ENCODE peak calls at places on chromosome 15, in five cellular contexts. P is sigmoid colon, C is psoas muscle, Y is gastrocnemius medialis, N is stomach. K is an unnamed sample.

GRCh38 chr15:48389701-48390143 is 58.5 kb downstream of the DUT start:
- DNase-seq in P (peak), C (no peak), Y (no peak), N (no peak), K (no peak)

GRCh38 chr15:42084465-42085235 is 9.7 kb downstream of the PLA2G4D start:
- DNase-seq in P (no peak), C (peak), Y (peak), N (peak), K (peak)

GRCh38 chr15:83470895-83471294 is 23.8 kb downstream of the SH3GL3 start:
- DNase-seq in P (no peak), C (no peak), Y (no peak), N (no peak), K (no peak)

GRCh38 chr15:68812596-68813548 is 7.8 kb downstream of the ANP32A start:
- DNase-seq in P (peak), C (no peak), Y (no peak), N (no peak), K (no peak)

GRCh38 chr15:50145451-50145872 is 26.4 kb upstream of the ATP8B4 start:
- DNase-seq in P (no peak), C (no peak), Y (no peak), N (no peak), K (no peak)

GRCh38 chr15:61091229-61091628 is 137.9 kb downstream of the RORA start:
- DNase-seq in P (no peak), C (no peak), Y (no peak), N (no peak), K (no peak)

GRCh38 chr15:31245135-31245689 is 81.4 kb upstream of the KLF13 start:
- DNase-seq in P (peak), C (no peak), Y (no peak), N (no peak), K (peak)

GRCh38 chr15:85865070-85865684 is 70.5 kb upstream of the KLHL25 start:
- DNase-seq in P (no peak), C (peak), Y (no peak), N (no peak), K (no peak)

GRCh38 chr15:67051088-67051659 is 14.2 kb upstream of the SMAD3 start:
- DNase-seq in P (no peak), C (no peak), Y (no peak), N (no peak), K (no peak)

GRCh38 chr15:60442763-60443162 is 36.2 kb downstream of the ICE2 start:
- DNase-seq in P (no peak), C (no peak), Y (no peak), N (no peak), K (no peak)

GRCh38 chr15:43209059-43209824 is 11.6 kb downstream of the EPB42 start:
- DNase-seq in P (no peak), C (no peak), Y (no peak), N (no peak), K (no peak)

GRCh38 chr15:59191855-59192237 is 14.8 kb upstream of the LDHAL6B start:
- DNase-seq in P (no peak), C (no peak), Y (no peak), N (no peak), K (no peak)

GRCh38 chr15:60530168-60530567 is 51.2 kb upstream of the ICE2 start:
- DNase-seq in P (no peak), C (no peak), Y (no peak), N (no peak), K (no peak)

GRCh38 chr15:34246276-34247010 is 21.6 kb downstream of the EMC4 start:
- DNase-seq in P (no peak), C (no peak), Y (no peak), N (no peak), K (no peak)

GRCh38 chr15:20340331-20340811 is 201.2 kb downstream of the GOLGA6L6 start:
- DNase-seq in P (peak), C (peak), Y (peak), N (peak), K (peak)

GRCh38 chr15:70111203-70112017 is 13.7 kb upstream of the TLE3 start:
- DNase-seq in P (peak), C (peak), Y (peak), N (peak), K (no peak)

GRCh38 chr15:63856711-63857458 is 23.1 kb upstream of the HERC1 start:
- DNase-seq in P (no peak), C (no peak), Y (no peak), N (no peak), K (no peak)

GRCh38 chr15:69869881-69870465 is 227.7 kb downstream of the TLE3 start:
- DNase-seq in P (no peak), C (no peak), Y (no peak), N (no peak), K (no peak)

GRCh38 chr15:69141286-69141701 is 19.1 kb upstream of the GLCE start:
- DNase-seq in P (no peak), C (no peak), Y (no peak), N (no peak), K (no peak)

GRCh38 chr15:63408514-63408913 is 26.9 kb upstream of the CA12 start:
- DNase-seq in P (no peak), C (no peak), Y (no peak), N (no peak), K (no peak)

GRCh38 chr15:81752149-81752942 is 293.5 kb downstream of the MEX3B start:
- DNase-seq in P (peak), C (peak), Y (peak), N (peak), K (peak)

GRCh38 chr15:48414015-48414414 is 82.8 kb downstream of the DUT start:
- DNase-seq in P (peak), C (no peak), Y (peak), N (no peak), K (no peak)

GRCh38 chr15:68372291-68372811 is 59.6 kb downstream of the ITGA11 start:
- DNase-seq in P (peak), C (no peak), Y (no peak), N (no peak), K (peak)

GRCh38 chr15:50358805-50359204 is 3.8 kb upstream of the GABPB1 start:
- DNase-seq in P (no peak), C (no peak), Y (no peak), N (no peak), K (no peak)

GRCh38 chr15:83066761-83067637 is at the start of gene BTBD1:
- DNase-seq in P (peak), C (peak), Y (peak), N (peak), K (peak)

GRCh38 chr15:32715276-32715675 is 2.5 kb upstream of the GREM1 start:
- DNase-seq in P (no peak), C (no peak), Y (no peak), N (no peak), K (no peak)

GRCh38 chr15:32718082-32718821 is 448 bp downstream of the GREM1 start:
- DNase-seq in P (no peak), C (no peak), Y (no peak), N (no peak), K (no peak)

GRCh38 chr15:32717290-32718081 is at the start of gene GREM1:
- DNase-seq in P (peak), C (peak), Y (no peak), N (no peak), K (no peak)

GRCh38 chr15:32716960-32717289 is 879 bp upstream of the GREM1 start:
- DNase-seq in P (no peak), C (no peak), Y (no peak), N (no peak), K (no peak)

GRCh38 chr15:32716216-32716959 is 1.4 kb upstream of the GREM1 start:
- DNase-seq in P (no peak), C (no peak), Y (no peak), N (no peak), K (no peak)
- H3K4me3 ChIP-seq in P (no peak), C (peak), Y (no peak), N (peak), K (no peak)

GRCh38 chr15:52003710-52004109 is 15.3 kb upstream of the MAPK6 start:
- DNase-seq in P (no peak), C (no peak), Y (no peak), N (no peak), K (no peak)

GRCh38 chr15:52006702-52007340 is 12.2 kb upstream of the MAPK6 start:
- DNase-seq in P (no peak), C (no peak), Y (no peak), N (no peak), K (no peak)

GRCh38 chr15:52008326-52008697 is 10.7 kb upstream of the MAPK6 start:
- DNase-seq in P (no peak), C (no peak), Y (no peak), N (no peak), K (no peak)

GRCh38 chr15:52004806-52005205 is 14.2 kb upstream of the MAPK6 start:
- DNase-seq in P (no peak), C (no peak), Y (no peak), N (no peak), K (no peak)

GRCh38 chr15:52005748-52006701 is 13.0 kb upstream of the MAPK6 start:
- DNase-seq in P (no peak), C (no peak), Y (no peak), N (no peak), K (no peak)
- H3K27ac ChIP-seq in P (no peak), C (no peak), Y (no peak), N (no peak), K (no peak)

GRCh38 chr15:99925661-99926461 is 192.6 kb upstream of the LYSMD4 start:
- DNase-seq in P (peak), C (peak), Y (peak), N (peak), K (peak)
- H3K4me3 ChIP-seq in P (peak), C (peak), Y (peak), N (peak), K (peak)

GRCh38 chr15:99433026-99433756 is 132.6 kb upstream of the MEF2A start:
- DNase-seq in P (peak), C (no peak), Y (peak), N (no peak), K (peak)

GRCh38 chr15:99435761-99436346 is 129.9 kb upstream of the MEF2A start:
- DNase-seq in P (peak), C (no peak), Y (no peak), N (peak), K (no peak)

GRCh38 chr15:99435138-99435695 is 130.6 kb upstream of the MEF2A start:
- DNase-seq in P (peak), C (no peak), Y (no peak), N (peak), K (peak)

GRCh38 chr15:99433757-99434211 is 132.0 kb upstream of the MEF2A start:
- DNase-seq in P (peak), C (no peak), Y (peak), N (peak), K (peak)

GRCh38 chr15:99434506-99435137 is 131.2 kb upstream of the MEF2A start:
- DNase-seq in P (peak), C (no peak), Y (no peak), N (peak), K (peak)
- H3K27ac ChIP-seq in P (no peak), C (no peak), Y (no peak), N (peak), K (no peak)

DNA sequence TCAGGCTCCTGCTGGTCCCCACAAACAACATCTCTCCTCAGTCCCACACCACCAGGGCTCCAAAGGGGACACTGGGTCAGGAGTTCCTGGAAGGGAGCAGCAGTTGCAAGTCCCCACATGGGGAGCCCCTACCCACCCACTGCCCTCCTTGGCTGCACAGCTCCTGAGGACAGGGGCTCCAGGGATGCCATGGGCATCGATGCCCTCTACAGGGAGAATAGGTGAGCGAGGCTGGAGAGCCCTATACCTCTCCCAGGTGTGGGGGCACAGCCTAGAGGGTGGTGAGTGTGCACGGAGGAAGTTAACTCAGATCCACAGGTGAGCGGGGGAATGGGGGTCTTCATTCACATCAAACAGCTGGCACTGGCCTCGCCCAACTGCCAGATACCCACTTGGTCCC is 141.2 kb upstream of the LINGO1 start:
- DNase-seq in P (no peak), C (no peak), Y (no peak), N (no peak), K (no peak)
- H3K4me3 ChIP-seq in P (no peak), C (no peak), Y (no peak), N (no peak), K (no peak)

GRCh38 chr15:90902656-90902995 is 476 bp upstream of the MAN2A2 start:
- DNase-seq in P (no peak), C (no peak), Y (no peak), N (no peak), K (no peak)
- H3K27ac ChIP-seq in P (peak), C (peak), Y (peak), N (peak), K (peak)

DNA sequence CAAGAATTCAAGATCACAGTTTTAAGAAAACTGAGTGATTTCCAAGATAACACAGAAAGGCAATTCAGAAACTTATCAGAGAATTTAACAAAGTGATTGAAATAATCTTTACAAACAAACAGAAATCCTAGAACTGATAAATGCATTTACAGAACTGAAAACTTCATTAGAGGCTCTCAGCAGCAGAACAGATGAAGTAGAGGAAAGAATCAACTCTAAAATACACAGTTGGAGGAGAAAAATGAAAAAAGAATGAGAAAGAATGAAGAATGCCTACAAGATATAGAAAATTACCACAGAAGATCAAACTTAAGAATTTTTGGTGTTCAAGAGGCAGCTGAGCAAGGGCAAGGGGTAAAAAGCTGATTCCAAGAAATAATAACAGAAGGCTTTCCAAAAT is 168.8 kb downstream of the POLR2M start:
- DNase-seq in P (no peak), C (no peak), Y (no peak), N (no peak), K (no peak)
- H3K4me3 ChIP-seq in P (no peak), C (no peak), Y (no peak), N (no peak), K (no peak)